ENCODE peak calls at places on chromosomes 3 and 15, in nine cellular contexts. L, R, P, J, V, Z, K, W and O are unnamed samples.

GRCh38 chr15:58095415-58095814 is 29.9 kb upstream of the ALDH1A2 start:
- DNase-seq in L (no peak), R (no peak), P (no peak), J (no peak), V (no peak), Z (no peak), K (no peak), W (no peak), O (no peak)

GRCh38 chr3:69236808-69237707 is 114.7 kb upstream of the LMOD3 start:
- DNase-seq in L (no peak), R (no peak), P (peak; percentile 20), J (peak; percentile 36), V (no peak), Z (no peak), K (no peak), W (no peak), O (no peak)

GRCh38 chr3:189233225-189233858 is 61.6 kb downstream of the TPRG1 start:
- DNase-seq in L (peak; percentile 47), R (peak; percentile 27), P (peak; percentile 14), J (peak; percentile 69), V (peak; percentile 59), Z (no peak), K (peak; percentile 64), W (no peak), O (peak; percentile 74)

GRCh38 chr15:89656116-89656815 is 999 bp upstream of the KIF7 start:
- DNase-seq in L (no peak), R (no peak), P (no peak), J (peak; percentile 48), V (no peak), Z (no peak), K (no peak), W (no peak), O (no peak)

GRCh38 chr3:14057701-14058100 is 67.0 kb downstream of the CHCHD4 start:
- DNase-seq in L (no peak), R (no peak), P (no peak), J (no peak), V (no peak), Z (no peak), K (no peak), W (no peak), O (no peak)

GRCh38 chr3:160661660-160662059 is 15.3 kb upstream of the ARL14 start:
- DNase-seq in L (no peak), R (no peak), P (no peak), J (peak; percentile 30), V (no peak), Z (no peak), K (no peak), W (no peak), O (no peak)

GRCh38 chr3:36380171-36381031 is at the start of gene STAC:
- DNase-seq in L (peak; percentile 17), R (no peak), P (peak; percentile 24), J (peak; percentile 58), V (peak; percentile 33), Z (peak; percentile 86), K (peak; percentile 49), W (peak; percentile 63), O (no peak)

GRCh38 chr3:185979721-185980121 is 41.9 kb upstream of the TRA2B start:
- DNase-seq in L (no peak), R (no peak), P (no peak), J (no peak), V (no peak), Z (no peak), K (no peak), W (no peak), O (no peak)

GRCh38 chr3:149442845-149443544 is 31.5 kb upstream of the TM4SF4 start:
- DNase-seq in L (no peak), R (no peak), P (no peak), J (no peak), V (no peak), Z (no peak), K (no peak), W (no peak), O (no peak)

DNA sequence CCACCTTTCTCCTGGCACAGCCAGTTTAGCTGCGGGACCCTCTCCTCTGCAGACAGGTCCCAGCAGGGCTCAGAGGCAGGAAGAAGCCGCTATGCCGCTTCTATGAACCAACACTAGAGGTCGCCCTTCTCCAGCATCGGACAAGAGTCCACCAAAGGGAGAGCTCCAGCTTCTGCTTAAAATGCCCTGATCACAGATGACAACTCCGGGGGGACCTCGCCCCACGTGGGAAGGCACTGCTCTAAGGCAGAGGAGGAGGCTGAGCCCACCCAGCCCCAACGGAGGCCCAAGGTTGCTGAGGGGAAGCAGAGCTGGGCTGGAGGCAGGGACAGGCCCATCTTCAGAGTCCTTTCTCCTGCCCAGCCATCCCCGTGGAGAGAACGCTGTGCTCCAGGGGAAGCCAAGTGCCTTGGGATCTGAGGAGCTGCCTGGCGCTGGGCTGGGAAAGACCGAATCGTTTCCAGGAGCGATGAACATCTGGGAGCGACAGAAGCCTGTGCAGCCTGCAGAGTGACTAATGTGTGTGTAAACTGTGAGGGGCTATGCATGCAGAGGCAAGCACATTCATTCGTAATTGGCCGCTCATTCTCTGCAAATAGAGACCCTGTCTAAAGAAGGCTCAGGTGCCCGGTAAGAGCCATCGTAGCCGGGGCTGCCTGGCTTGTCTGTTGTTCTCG is 43.5 kb upstream of the BDH1 start:
- DNase-seq in L (peak; percentile 72), R (peak; percentile 77), P (peak; percentile 57), J (peak; percentile 76), V (peak; percentile 67), Z (peak; percentile 81), K (peak; percentile 77), W (peak; percentile 71), O (peak; percentile 76)
- H3K4me3 ChIP-seq in L (no peak overlapping the region), R (no peak overlapping the region), P (no peak overlapping the region), J (no peak overlapping the region), V (no peak overlapping the region), Z (no peak overlapping the region), K (no peak overlapping the region), W (no peak overlapping the region), O (no peak overlapping the region)

DNA sequence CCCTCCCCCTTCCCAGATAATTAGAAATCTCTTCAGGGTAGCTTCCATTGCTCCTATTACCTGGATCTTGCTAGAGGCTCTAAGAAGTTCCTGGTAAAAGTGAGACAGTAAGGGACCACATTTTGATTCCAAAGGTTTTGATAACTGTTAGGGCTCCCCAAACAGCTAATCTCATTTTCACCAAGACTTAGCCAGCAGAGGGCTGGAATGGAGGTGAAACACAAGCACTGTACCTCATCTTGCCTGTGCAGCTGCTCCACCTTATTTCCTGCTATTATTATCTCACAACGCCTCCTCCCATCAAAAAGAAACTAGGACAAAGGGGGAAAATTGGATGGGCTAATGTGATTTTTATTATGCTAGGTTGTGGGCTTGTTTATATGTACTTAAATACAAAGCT is 7.3 kb downstream of the SETD5 start:
- DNase-seq in L (no peak), R (no peak), P (no peak), J (peak; percentile 14), V (no peak), Z (no peak), K (no peak), W (no peak), O (no peak)
- H3K4me1 ChIP-seq in L (peaks cover 27% of the 10 kb centered on the region), R (peaks cover 22% of the 10 kb centered on the region), P (peaks cover 12% of the 10 kb centered on the region), J (peaks cover 56% of the 10 kb centered on the region), V (peaks cover 36% of the 10 kb centered on the region), Z (peaks cover 52% of the 10 kb centered on the region), K (peaks cover 55% of the 10 kb centered on the region), W (peaks cover 73% of the 10 kb centered on the region), O (peaks cover 88% of the 10 kb centered on the region)

GRCh38 chr15:78129098-78130011 is 1.9 kb downstream of the CIB2 start:
- DNase-seq in L (no peak), R (no peak), P (no peak), J (no peak), V (no peak), Z (no peak), K (no peak), W (no peak), O (no peak)
- H3K27ac ChIP-seq in L (peak overlapping the region; percentile 96), R (no peak overlapping the region), P (no peak overlapping the region), J (peak overlapping the region; percentile 32), V (no peak overlapping the region), Z (no peak overlapping the region), K (no peak overlapping the region), W (no peak overlapping the region), O (peak overlapping the region; percentile 89)

GRCh38 chr15:37014137-37014536 is 86.2 kb downstream of the MEIS2 start:
- DNase-seq in L (no peak), R (no peak), P (no peak), J (no peak), V (no peak), Z (no peak), K (no peak), W (no peak), O (no peak)

GRCh38 chr15:37015476-37015875 is 84.9 kb downstream of the MEIS2 start:
- DNase-seq in L (no peak), R (no peak), P (no peak), J (no peak), V (no peak), Z (no peak), K (no peak), W (no peak), O (no peak)

GRCh38 chr15:37016287-37016686 is 84.1 kb downstream of the MEIS2 start:
- DNase-seq in L (peak; percentile 51), R (peak; percentile 66), P (no peak), J (no peak), V (no peak), Z (no peak), K (peak; percentile 51), W (no peak), O (peak; percentile 63)

GRCh38 chr15:37015025-37015424 is 85.3 kb downstream of the MEIS2 start:
- DNase-seq in L (no peak), R (no peak), P (no peak), J (peak; percentile 19), V (no peak), Z (no peak), K (peak; percentile 51), W (no peak), O (peak; percentile 75)

DNA sequence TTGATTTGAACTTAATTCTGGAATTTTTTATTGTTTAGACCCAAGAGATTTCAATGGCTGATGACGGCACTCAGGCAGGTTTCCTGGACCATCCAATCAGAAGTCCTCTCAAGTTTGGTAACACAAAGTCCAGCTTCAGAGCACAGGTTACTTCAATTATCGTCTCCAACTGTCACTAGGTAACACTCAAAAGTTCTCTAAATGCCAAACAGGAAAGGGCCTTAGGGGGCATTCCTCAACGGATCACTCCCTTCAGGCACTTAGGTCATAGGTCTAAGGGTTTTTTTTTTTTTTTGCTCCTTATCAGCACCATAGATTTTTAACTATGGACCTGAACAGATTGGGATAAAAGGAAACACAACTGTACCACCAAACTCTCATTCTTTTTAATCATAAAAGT is 85.8 kb downstream of the MEIS2 start:
- DNase-seq in L (no peak), R (no peak), P (no peak), J (no peak), V (no peak), Z (no peak), K (no peak), W (no peak), O (no peak)
- H3K4me3 ChIP-seq in L (no peak overlapping the region), R (no peak overlapping the region), P (no peak overlapping the region), J (no peak overlapping the region), V (no peak overlapping the region), Z (no peak overlapping the region), K (no peak overlapping the region), W (no peak overlapping the region), O (no peak overlapping the region)